ENCODE peak calls at places on chromosome 11, in seven cellular contexts. One of them, this sample, is unnamed.
A peak's percentile ranks its signal among the peaks of the same experiment; 100 is the strongest.

GRCh38 chr11:62649486-62649885 is 3.1 kb upstream of the GANAB start:
- DNase-seq in cardiac muscle cell: no peak
- DNase-seq in heart right ventricle: no peak
- DNase-seq in fibroblast of lung: no peak
- DNase-seq in transverse colon: no peak
- DNase-seq in K562: no peak
- DNase-seq in right atrium auricular region: no peak
- DNase-seq in this sample: no peak

GRCh38 chr11:9219115-9219514 is 46.0 kb downstream of the DENND5A start:
- DNase-seq in transverse colon: no peak
- DNase-seq in heart right ventricle: no peak
- DNase-seq in K562: no peak
- DNase-seq in cardiac muscle cell: peak; percentile 94
- DNase-seq in fibroblast of lung: peak; percentile 79
- DNase-seq in right atrium auricular region: no peak
- DNase-seq in this sample: no peak

GRCh38 chr11:134761926-134762247 is 349.8 kb upstream of the B3GAT1 start:
- DNase-seq in right atrium auricular region: peak; percentile 38
- DNase-seq in fibroblast of lung: no peak
- DNase-seq in heart right ventricle: no peak
- DNase-seq in transverse colon: no peak
- DNase-seq in K562: no peak
- DNase-seq in cardiac muscle cell: no peak
- DNase-seq in this sample: no peak

GRCh38 chr11:24900524-24900923 is 403.7 kb downstream of the LUZP2 start:
- DNase-seq in right atrium auricular region: no peak
- DNase-seq in transverse colon: no peak
- DNase-seq in heart right ventricle: no peak
- DNase-seq in cardiac muscle cell: no peak
- DNase-seq in fibroblast of lung: no peak
- DNase-seq in K562: no peak
- DNase-seq in this sample: no peak

GRCh38 chr11:99554232-99554903 is 533.6 kb downstream of the CNTN5 start:
- DNase-seq in heart right ventricle: no peak
- DNase-seq in right atrium auricular region: no peak
- DNase-seq in K562: no peak
- DNase-seq in transverse colon: no peak
- DNase-seq in fibroblast of lung: no peak
- DNase-seq in cardiac muscle cell: no peak
- DNase-seq in this sample: no peak

GRCh38 chr11:77669848-77670511 is 32.4 kb upstream of the CLNS1A start:
- DNase-seq in heart right ventricle: no peak
- DNase-seq in cardiac muscle cell: peak; percentile 18
- DNase-seq in fibroblast of lung: peak; percentile 68
- DNase-seq in transverse colon: no peak
- DNase-seq in right atrium auricular region: no peak
- DNase-seq in K562: no peak
- DNase-seq in this sample: peak; percentile 2

GRCh38 chr11:44680982-44681597 is 45.7 kb upstream of the TSPAN18 start:
- DNase-seq in right atrium auricular region: no peak
- DNase-seq in transverse colon: no peak
- DNase-seq in cardiac muscle cell: peak; percentile 47
- DNase-seq in fibroblast of lung: peak; percentile 46
- DNase-seq in K562: no peak
- DNase-seq in heart right ventricle: no peak
- DNase-seq in this sample: no peak

GRCh38 chr11:27679136-27680015 is 20.9 kb downstream of the BDNF start:
- DNase-seq in K562: no peak
- DNase-seq in transverse colon: no peak
- DNase-seq in fibroblast of lung: peak; percentile 37
- DNase-seq in heart right ventricle: no peak
- DNase-seq in right atrium auricular region: no peak
- DNase-seq in cardiac muscle cell: peak; percentile 58
- DNase-seq in this sample: no peak

GRCh38 chr11:9399466-9399865 is 15.0 kb downstream of the IPO7 start:
- DNase-seq in heart right ventricle: no peak
- DNase-seq in K562: no peak
- DNase-seq in right atrium auricular region: no peak
- DNase-seq in transverse colon: no peak
- DNase-seq in cardiac muscle cell: no peak
- DNase-seq in fibroblast of lung: peak; percentile 41
- DNase-seq in this sample: no peak

GRCh38 chr11:68579455-68579854 is 104.9 kb upstream of the GAL start:
- DNase-seq in K562: no peak
- DNase-seq in cardiac muscle cell: no peak
- DNase-seq in heart right ventricle: no peak
- DNase-seq in right atrium auricular region: no peak
- DNase-seq in transverse colon: no peak
- DNase-seq in fibroblast of lung: peak; percentile 58
- DNase-seq in this sample: no peak

GRCh38 chr11:35398881-35399280 is 20.5 kb downstream of the SLC1A2 start:
- DNase-seq in right atrium auricular region: no peak
- DNase-seq in heart right ventricle: no peak
- DNase-seq in transverse colon: no peak
- DNase-seq in fibroblast of lung: no peak
- DNase-seq in cardiac muscle cell: no peak
- DNase-seq in K562: no peak
- DNase-seq in this sample: no peak

GRCh38 chr11:124961972-124962609 is 8.1 kb downstream of the CCDC15 start:
- DNase-seq in transverse colon: no peak
- DNase-seq in heart right ventricle: no peak
- DNase-seq in cardiac muscle cell: peak; percentile 88
- DNase-seq in right atrium auricular region: no peak
- DNase-seq in fibroblast of lung: peak; percentile 69
- DNase-seq in K562: peak; percentile 41
- DNase-seq in this sample: no peak

GRCh38 chr11:42205518-42205917 is 746.1 kb upstream of the LRRC4C start:
- DNase-seq in right atrium auricular region: no peak
- DNase-seq in cardiac muscle cell: no peak
- DNase-seq in fibroblast of lung: no peak
- DNase-seq in K562: no peak
- DNase-seq in heart right ventricle: no peak
- DNase-seq in transverse colon: no peak
- DNase-seq in this sample: no peak

GRCh38 chr11:75547617-75548054 is 14.4 kb upstream of the SERPINH1 start:
- DNase-seq in fibroblast of lung: peak; percentile 58
- DNase-seq in transverse colon: peak; percentile 72
- DNase-seq in heart right ventricle: peak; percentile 59
- DNase-seq in cardiac muscle cell: peak; percentile 82
- DNase-seq in right atrium auricular region: peak; percentile 86
- DNase-seq in K562: peak; percentile 82
- DNase-seq in this sample: peak; percentile 49

GRCh38 chr11:1927151-1928037 is 7.9 kb downstream of the TNNT3 start:
- DNase-seq in cardiac muscle cell: no peak
- DNase-seq in right atrium auricular region: no peak
- DNase-seq in transverse colon: no peak
- DNase-seq in heart right ventricle: no peak
- DNase-seq in fibroblast of lung: no peak
- DNase-seq in K562: no peak
- DNase-seq in this sample: peak; percentile 94

GRCh38 chr11:108960498-108960897 is 295.6 kb downstream of the DDX10 start:
- DNase-seq in transverse colon: no peak
- DNase-seq in right atrium auricular region: no peak
- DNase-seq in K562: no peak
- DNase-seq in heart right ventricle: no peak
- DNase-seq in cardiac muscle cell: no peak
- DNase-seq in fibroblast of lung: no peak
- DNase-seq in this sample: peak; percentile 43

GRCh38 chr11:30346068-30346688 is 23.3 kb downstream of the ARL14EP start:
- DNase-seq in cardiac muscle cell: peak; percentile 72
- DNase-seq in K562: peak; percentile 38
- DNase-seq in right atrium auricular region: no peak
- DNase-seq in transverse colon: no peak
- DNase-seq in heart right ventricle: no peak
- DNase-seq in fibroblast of lung: peak; percentile 15
- DNase-seq in this sample: no peak

GRCh38 chr11:21615871-21616270 is 577.0 kb upstream of the ANO5 start:
- DNase-seq in cardiac muscle cell: no peak
- DNase-seq in heart right ventricle: no peak
- DNase-seq in transverse colon: no peak
- DNase-seq in right atrium auricular region: no peak
- DNase-seq in fibroblast of lung: no peak
- DNase-seq in K562: no peak
- DNase-seq in this sample: no peak

GRCh38 chr11:720642-721346 is 14.8 kb downstream of the EPS8L2 start:
- DNase-seq in transverse colon: peak; percentile 76
- DNase-seq in fibroblast of lung: no peak
- DNase-seq in right atrium auricular region: no peak
- DNase-seq in K562: peak; percentile 83
- DNase-seq in cardiac muscle cell: no peak
- DNase-seq in heart right ventricle: no peak
- DNase-seq in this sample: no peak

DNA sequence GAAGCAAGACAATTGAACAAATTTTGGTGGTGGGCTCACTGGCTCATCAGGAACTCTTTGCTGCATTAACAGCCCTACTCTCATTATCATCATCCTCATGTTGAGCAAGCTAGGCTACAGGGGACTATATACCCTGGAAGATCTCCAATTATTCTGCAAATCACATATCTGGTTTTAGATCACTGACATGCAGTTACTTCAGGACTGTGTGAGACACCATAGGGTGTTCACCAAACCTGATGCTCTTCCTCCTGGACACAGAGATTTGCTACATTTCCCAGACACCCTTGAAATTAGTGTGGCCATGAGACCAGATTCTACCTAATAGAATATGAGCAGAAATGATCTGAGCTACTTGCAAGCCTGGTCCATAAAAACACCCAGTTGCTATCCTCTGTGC is 23.0 kb upstream of the ME3 start:
- DNase-seq in heart right ventricle: no peak
- DNase-seq in right atrium auricular region: no peak
- DNase-seq in cardiac muscle cell: no peak
- DNase-seq in K562: no peak
- DNase-seq in fibroblast of lung: peak; percentile 53
- DNase-seq in transverse colon: no peak
- DNase-seq in this sample: no peak
- H3K27ac ChIP-seq in heart right ventricle: no peak overlapping the region
- H3K27ac ChIP-seq in right atrium auricular region: no peak overlapping the region
- H3K27ac ChIP-seq in cardiac muscle cell: no peak overlapping the region
- H3K27ac ChIP-seq in K562: no peak overlapping the region
- H3K27ac ChIP-seq in fibroblast of lung: peak overlapping the region; percentile 7
- H3K27ac ChIP-seq in transverse colon: no peak overlapping the region
- H3K27ac ChIP-seq in this sample: no peak overlapping the region

GRCh38 chr11:13358871-13359270 is 81.3 kb downstream of the BMAL1 start:
- DNase-seq in fibroblast of lung: peak; percentile 76
- DNase-seq in cardiac muscle cell: peak; percentile 20
- DNase-seq in right atrium auricular region: no peak
- DNase-seq in transverse colon: no peak
- DNase-seq in heart right ventricle: no peak
- DNase-seq in K562: no peak
- DNase-seq in this sample: no peak
- H3K4me1 ChIP-seq in fibroblast of lung: no peaks in the 10 kb centered on the region
- H3K4me1 ChIP-seq in cardiac muscle cell: no peaks in the 10 kb centered on the region
- H3K4me1 ChIP-seq in right atrium auricular region: no peaks in the 10 kb centered on the region
- H3K4me1 ChIP-seq in transverse colon: no peaks in the 10 kb centered on the region
- H3K4me1 ChIP-seq in heart right ventricle: no peaks in the 10 kb centered on the region
- H3K4me1 ChIP-seq in K562: no peaks in the 10 kb centered on the region
- H3K4me1 ChIP-seq in this sample: peaks cover 3% of the 10 kb centered on the region

GRCh38 chr11:66001941-66002647 is at the start of the genes BANF1 and EIF1AD:
- DNase-seq in transverse colon: peak; percentile 95
- DNase-seq in K562: peak; percentile 84
- DNase-seq in heart right ventricle: peak; percentile 86
- DNase-seq in cardiac muscle cell: peak; percentile 99
- DNase-seq in right atrium auricular region: peak; percentile 94
- DNase-seq in fibroblast of lung: peak; percentile 99
- DNase-seq in this sample: peak; percentile 99

GRCh38 chr11:66006134-66006890 is 4.0 kb downstream of the BANF1 start:
- DNase-seq in heart right ventricle: no peak
- DNase-seq in transverse colon: no peak
- DNase-seq in right atrium auricular region: no peak
- DNase-seq in cardiac muscle cell: no peak
- DNase-seq in fibroblast of lung: no peak
- DNase-seq in K562: no peak
- DNase-seq in this sample: no peak

GRCh38 chr11:66003291-66003690 is 988 bp downstream of the BANF1 start:
- DNase-seq in right atrium auricular region: no peak
- DNase-seq in fibroblast of lung: no peak
- DNase-seq in cardiac muscle cell: no peak
- DNase-seq in heart right ventricle: no peak
- DNase-seq in K562: no peak
- DNase-seq in transverse colon: no peak
- DNase-seq in this sample: no peak

GRCh38 chr11:66002648-66003225 is 434 bp downstream of the BANF1 start:
- DNase-seq in heart right ventricle: no peak
- DNase-seq in cardiac muscle cell: peak; percentile 57
- DNase-seq in K562: peak; percentile 93
- DNase-seq in transverse colon: peak; percentile 68
- DNase-seq in fibroblast of lung: peak; percentile 37
- DNase-seq in right atrium auricular region: no peak
- DNase-seq in this sample: no peak

DNA sequence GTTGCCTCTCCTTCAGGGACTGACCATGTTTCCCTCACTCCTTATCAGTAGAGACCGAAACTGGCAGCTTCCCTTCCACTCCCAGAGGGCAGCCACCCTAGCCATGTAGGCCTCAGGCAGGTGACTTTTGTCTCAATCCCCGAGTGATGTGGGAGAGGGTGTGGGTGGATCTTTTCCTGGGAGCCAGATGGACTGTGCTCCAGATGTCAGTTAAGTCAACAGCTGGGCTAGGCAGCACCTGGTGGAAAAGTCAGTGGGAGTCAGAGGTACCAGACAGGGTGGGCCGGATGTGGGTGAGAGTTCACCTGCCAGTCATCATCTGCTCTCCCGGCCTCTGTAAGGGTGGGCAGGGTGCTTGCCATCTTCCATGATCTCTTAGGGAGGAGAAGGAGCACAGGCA is 1.9 kb downstream of the BANF1 start:
- DNase-seq in right atrium auricular region: no peak
- DNase-seq in cardiac muscle cell: no peak
- DNase-seq in K562: no peak
- DNase-seq in fibroblast of lung: no peak
- DNase-seq in heart right ventricle: no peak
- DNase-seq in transverse colon: no peak
- DNase-seq in this sample: no peak
- H3K27me3 ChIP-seq in right atrium auricular region: no peaks in the 10 kb centered on the region
- H3K27me3 ChIP-seq in cardiac muscle cell: no peaks in the 10 kb centered on the region
- H3K27me3 ChIP-seq in K562: no peaks in the 10 kb centered on the region
- H3K27me3 ChIP-seq in fibroblast of lung: no peaks in the 10 kb centered on the region
- H3K27me3 ChIP-seq in heart right ventricle: no peaks in the 10 kb centered on the region
- H3K27me3 ChIP-seq in transverse colon: no peaks in the 10 kb centered on the region
- H3K27me3 ChIP-seq in this sample: no peaks in the 10 kb centered on the region

DNA sequence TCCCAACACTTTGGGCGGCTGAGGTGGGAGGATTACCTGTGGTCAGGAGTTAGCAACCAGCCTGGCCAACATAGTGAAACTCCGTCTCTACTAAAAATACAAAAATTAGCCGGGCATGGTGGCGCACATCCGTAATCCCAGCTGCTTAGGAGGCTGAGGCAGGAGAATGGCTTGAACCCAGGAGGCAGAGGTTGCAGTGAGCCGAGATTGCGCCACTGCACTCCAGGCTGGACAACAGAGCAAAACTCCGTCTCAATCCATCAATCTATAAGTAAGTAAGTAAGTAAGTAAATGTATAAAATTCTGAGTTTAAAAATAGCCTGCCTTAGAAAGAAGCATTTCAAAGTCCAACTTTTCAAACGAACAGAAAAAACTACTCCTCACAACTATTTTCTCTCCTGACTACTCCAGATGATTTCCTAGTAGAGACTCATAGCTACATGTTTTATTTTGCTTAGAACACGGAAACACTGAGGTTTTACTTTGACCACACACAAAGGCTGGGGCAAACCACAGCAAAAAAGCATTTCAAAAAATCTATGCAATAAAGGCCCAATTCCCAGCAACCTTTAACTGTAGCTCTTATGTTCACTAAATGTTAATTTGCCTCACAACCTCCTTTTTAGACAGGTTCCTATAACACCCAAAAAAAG is 16.3 kb downstream of the SPTY2D1 start:
- DNase-seq in fibroblast of lung: peak; percentile 75
- DNase-seq in right atrium auricular region: no peak
- DNase-seq in heart right ventricle: no peak
- DNase-seq in K562: no peak
- DNase-seq in cardiac muscle cell: peak; percentile 61
- DNase-seq in transverse colon: no peak
- DNase-seq in this sample: peak; percentile 29
- H3K27ac ChIP-seq in fibroblast of lung: peak overlapping the region; percentile 71
- H3K27ac ChIP-seq in right atrium auricular region: peak overlapping the region; percentile 54
- H3K27ac ChIP-seq in heart right ventricle: peak overlapping the region; percentile 66
- H3K27ac ChIP-seq in K562: no peak overlapping the region
- H3K27ac ChIP-seq in cardiac muscle cell: no peak overlapping the region
- H3K27ac ChIP-seq in transverse colon: peak overlapping the region; percentile 36
- H3K27ac ChIP-seq in this sample: peak overlapping the region; percentile 50